ENCODE peak calls at places on chromosomes 4 and X, in six cellular contexts. P is heart left ventricle, T is fibroblast of lung, Y is SK-N-SH, G is mucosa of descending colon, U is sigmoid colon. V is an unnamed sample.
A peak's percentile ranks its signal among the peaks of the same experiment; 100 is the strongest.

GRCh38 chrX:122135070-122135469 is 1049.0 kb upstream of the GRIA3 start:
- DNase-seq in P (peak; percentile 23), T (no peak), Y (no peak), G (no peak), U (no peak), V (no peak)

GRCh38 chrX:32592786-32593185 is 618.6 kb downstream of the DMD start:
- DNase-seq in P (no peak), T (no peak), Y (no peak), G (no peak), U (no peak), V (no peak)

GRCh38 chrX:69262036-69262905 is 97.0 kb upstream of the PJA1 start:
- DNase-seq in P (no peak), T (peak; percentile 45), Y (no peak), G (no peak), U (no peak), V (no peak)

GRCh38 chr4:16417198-16417597 is 190.9 kb upstream of the TAPT1 start:
- DNase-seq in P (no peak), T (no peak), Y (no peak), G (no peak), U (no peak), V (no peak)

GRCh38 chrX:7330551-7330950 is 182.6 kb upstream of the PUDP start:
- DNase-seq in P (no peak), T (peak; percentile 15), Y (no peak), G (no peak), U (no peak), V (no peak)

GRCh38 chr4:110970642-110971041 is 347.8 kb upstream of the PITX2 start:
- DNase-seq in P (no peak), T (peak; percentile 15), Y (no peak), G (no peak), U (no peak), V (no peak)

GRCh38 chr4:22508376-22508775 is 7.5 kb downstream of the ADGRA3 start:
- DNase-seq in P (no peak), T (no peak), Y (no peak), G (no peak), U (no peak), V (no peak)

GRCh38 chrX:115339441-115340025 is 50.0 kb downstream of the LUZP4 start:
- DNase-seq in P (no peak), T (peak; percentile 37), Y (no peak), G (no peak), U (no peak), V (no peak)

GRCh38 chr4:94452476-94453300 is 946 bp downstream of the PDLIM5 start:
- DNase-seq in P (peak; percentile 94), T (peak; percentile 90), Y (peak; percentile 54), G (peak; percentile 94), U (peak; percentile 96), V (peak; percentile 88)

GRCh38 chrX:129577473-129577872 is 37.4 kb downstream of the OCRL start:
- DNase-seq in P (no peak), T (peak; percentile 84), Y (peak; percentile 58), G (no peak), U (no peak), V (no peak)

GRCh38 chr4:81421346-81422218 is 50.1 kb downstream of the RASGEF1B start:
- DNase-seq in P (no peak), T (peak; percentile 59), Y (no peak), G (no peak), U (no peak), V (peak; percentile 28)

GRCh38 chr4:2261110-2261852 is 628 bp downstream of the MXD4 start:
- DNase-seq in P (peak; percentile 57), T (peak; percentile 33), Y (peak; percentile 88), G (peak; percentile 75), U (peak; percentile 73), V (peak; percentile 39)

GRCh38 chrX:155577682-155578081 is 35.1 kb downstream of the TMLHE start:
- DNase-seq in P (no peak), T (no peak), Y (no peak), G (no peak), U (no peak), V (no peak)

GRCh38 chr4:40264995-40265909 is 68.4 kb downstream of the RHOH start:
- DNase-seq in P (no peak), T (peak; percentile 66), Y (peak; percentile 67), G (peak; percentile 57), U (no peak), V (peak; percentile 70)

GRCh38 chrX:153445106-153445855 is 575 bp downstream of the TREX2 start:
- DNase-seq in P (no peak), T (no peak), Y (no peak), G (no peak), U (peak; percentile 57), V (peak; percentile 34)

GRCh38 chr4:113384600-113384999 is 335.1 kb downstream of the ANK2 start:
- DNase-seq in P (no peak), T (peak; percentile 90), Y (no peak), G (no peak), U (no peak), V (no peak)

GRCh38 chr4:148022975-148023374 is 291.1 kb downstream of the ARHGAP10 start:
- DNase-seq in P (no peak), T (no peak), Y (no peak), G (no peak), U (no peak), V (no peak)
- H3K4me3 ChIP-seq in P (no peak overlapping the region), T (no peak overlapping the region), Y (no peak overlapping the region), G (no peak overlapping the region), U (no peak overlapping the region), V (no peak overlapping the region)

GRCh38 chrX:110414679-110415439 is 56.2 kb downstream of the RTL9 start:
- DNase-seq in P (no peak), T (peak; percentile 84), Y (no peak), G (no peak), U (no peak), V (no peak)
- H3K4me1 ChIP-seq in P (no peaks in the 10 kb centered on the region), T (peaks cover 15% of the 10 kb centered on the region), Y (peaks cover 11% of the 10 kb centered on the region), G (no peaks in the 10 kb centered on the region), U (peaks cover 9% of the 10 kb centered on the region), V (no peaks in the 10 kb centered on the region)

DNA sequence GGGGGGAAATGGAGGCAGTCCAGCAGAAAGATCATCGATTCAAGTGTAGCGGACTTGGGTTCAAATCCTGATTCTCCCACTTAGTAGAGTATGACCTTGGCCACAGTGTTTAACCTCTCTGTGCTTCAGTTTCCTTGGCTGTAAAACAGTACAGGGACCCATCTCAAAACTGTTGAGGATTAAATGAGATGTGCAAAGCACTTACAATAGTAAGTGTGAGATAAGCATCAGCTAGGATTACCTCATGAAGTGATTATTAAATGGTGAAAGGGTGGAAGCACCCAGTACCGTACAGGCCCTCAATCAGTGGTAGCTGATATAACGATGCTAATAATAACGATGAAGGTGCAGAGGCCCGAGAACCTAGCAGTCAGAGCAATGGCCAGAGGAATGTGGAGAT is 45.1 kb downstream of the PRPS1 start:
- DNase-seq in P (no peak), T (no peak), Y (no peak), G (no peak), U (no peak), V (no peak)
- H3K4me3 ChIP-seq in P (no peak overlapping the region), T (no peak overlapping the region), Y (no peak overlapping the region), G (no peak overlapping the region), U (no peak overlapping the region), V (no peak overlapping the region)

DNA sequence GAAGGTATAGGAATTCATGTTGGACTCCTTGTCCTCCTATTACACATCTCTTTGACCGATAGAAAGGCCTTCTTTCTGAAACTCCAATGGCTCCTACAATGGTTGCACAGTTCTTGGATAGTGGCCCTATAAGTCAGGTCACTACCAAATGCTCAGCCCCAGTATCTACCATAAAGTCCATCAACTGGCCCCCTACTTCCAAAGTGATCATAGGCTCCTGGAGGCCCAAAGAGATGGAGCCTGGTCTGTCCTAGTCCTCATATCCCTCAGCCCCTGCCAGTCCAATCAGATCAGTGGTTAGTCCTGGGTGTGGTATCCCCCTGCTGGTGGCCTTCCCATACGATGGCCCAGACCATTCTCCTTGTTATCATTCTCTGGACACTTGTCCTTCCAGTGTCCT is 30.3 kb downstream of the SULT1E1 start:
- DNase-seq in P (no peak), T (no peak), Y (no peak), G (no peak), U (no peak), V (no peak)
- H3K4me1 ChIP-seq in P (no peaks in the 10 kb centered on the region), T (no peaks in the 10 kb centered on the region), Y (no peaks in the 10 kb centered on the region), G (peaks cover 13% of the 10 kb centered on the region), U (no peaks in the 10 kb centered on the region), V (no peaks in the 10 kb centered on the region)

GRCh38 chr4:4858527-4858926 is 938 bp upstream of the MSX1 start:
- DNase-seq in P (no peak), T (no peak), Y (no peak), G (no peak), U (no peak), V (no peak)
- H3K4me3 ChIP-seq in P (no peak overlapping the region), T (no peak overlapping the region), Y (no peak overlapping the region), G (no peak overlapping the region), U (no peak overlapping the region), V (no peak overlapping the region)

GRCh38 chr4:87196927-87197326 is 23.5 kb downstream of the KLHL8 start:
- DNase-seq in P (no peak), T (no peak), Y (no peak), G (no peak), U (no peak), V (no peak)
- H3K4me1 ChIP-seq in P (no peaks in the 10 kb centered on the region), T (no peaks in the 10 kb centered on the region), Y (peaks cover 6% of the 10 kb centered on the region), G (no peaks in the 10 kb centered on the region), U (no peaks in the 10 kb centered on the region), V (no peaks in the 10 kb centered on the region)

GRCh38 chrX:133970021-133970550 is 15.3 kb downstream of the GPC3 start:
- DNase-seq in P (no peak), T (no peak), Y (no peak), G (no peak), U (no peak), V (no peak)
- H3K4me3 ChIP-seq in P (no peak overlapping the region), T (no peak overlapping the region), Y (no peak overlapping the region), G (no peak overlapping the region), U (no peak overlapping the region), V (no peak overlapping the region)

GRCh38 chr4:6607368-6608050 is 32.5 kb downstream of the MAN2B2 start:
- DNase-seq in P (no peak), T (no peak), Y (no peak), G (no peak), U (no peak), V (no peak)
- H3K4me1 ChIP-seq in P (peaks cover 4% of the 10 kb centered on the region), T (no peaks in the 10 kb centered on the region), Y (no peaks in the 10 kb centered on the region), G (no peaks in the 10 kb centered on the region), U (no peaks in the 10 kb centered on the region), V (no peaks in the 10 kb centered on the region)

DNA sequence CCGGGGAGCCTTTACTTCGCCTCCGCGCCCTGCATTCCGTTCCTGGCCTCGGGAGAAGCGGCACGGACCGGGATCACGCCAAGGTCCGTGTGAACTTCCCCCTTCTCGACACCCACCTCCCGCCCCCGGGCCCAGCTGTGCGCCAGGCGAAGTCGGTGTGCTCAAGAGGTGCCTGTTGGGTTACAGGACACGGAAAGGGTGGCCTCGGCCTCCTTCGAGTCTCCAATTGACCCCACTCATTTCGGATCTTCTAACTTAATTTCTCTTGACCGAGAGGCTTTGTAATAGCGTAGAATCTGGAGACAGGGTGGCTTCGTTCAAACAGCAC is 444 bp downstream of the PDHA1 start:
- DNase-seq in P (no peak), T (no peak), Y (no peak), G (no peak), U (no peak), V (no peak)
- H3K4me3 ChIP-seq in P (peak overlapping the region; percentile 45), T (peak overlapping the region; percentile 69), Y (peak overlapping the region; percentile 65), G (peak overlapping the region; percentile 40), U (peak overlapping the region; percentile 69), V (peak overlapping the region; percentile 66)

GRCh38 chr4:118173126-118173525 is 138.8 kb downstream of the NDST3 start:
- DNase-seq in P (no peak), T (no peak), Y (no peak), G (no peak), U (no peak), V (no peak)
- H3K4me1 ChIP-seq in P (no peaks in the 10 kb centered on the region), T (peaks cover 10% of the 10 kb centered on the region), Y (no peaks in the 10 kb centered on the region), G (no peaks in the 10 kb centered on the region), U (no peaks in the 10 kb centered on the region), V (no peaks in the 10 kb centered on the region)

V was measured in Peyer's patch.